ENCODE peak calls at places on chromosomes 6 and 20, in ten cellular contexts. One of them, this sample, is unnamed.

GRCh38 chr20:57895161-57895855 is 185.5 kb upstream of the PMEPA1 start:
- DNase-seq in NB4: no peak
- DNase-seq in A549: no peak
- DNase-seq in HCT116: no peak
- DNase-seq in uterus: no peak
- DNase-seq in endothelial cell of umbilical vein: no peak
- DNase-seq in IMR-90: no peak
- DNase-seq in heart left ventricle: no peak
- DNase-seq in prostate gland: no peak
- DNase-seq in transverse colon: no peak
- DNase-seq in this sample: no peak

GRCh38 chr6:11006060-11006459 is 38.0 kb downstream of the ELOVL2 start:
- DNase-seq in NB4: no peak
- DNase-seq in A549: no peak
- DNase-seq in HCT116: no peak
- DNase-seq in uterus: no peak
- DNase-seq in endothelial cell of umbilical vein: no peak
- DNase-seq in IMR-90: peak; percentile 66
- DNase-seq in heart left ventricle: no peak
- DNase-seq in prostate gland: no peak
- DNase-seq in transverse colon: no peak
- DNase-seq in this sample: no peak

GRCh38 chr6:34718867-34719441 is 22.4 kb upstream of the ILRUN start:
- DNase-seq in NB4: no peak
- DNase-seq in A549: no peak
- DNase-seq in HCT116: no peak
- DNase-seq in uterus: no peak
- DNase-seq in endothelial cell of umbilical vein: no peak
- DNase-seq in IMR-90: no peak
- DNase-seq in heart left ventricle: no peak
- DNase-seq in prostate gland: no peak
- DNase-seq in transverse colon: no peak
- DNase-seq in this sample: no peak

GRCh38 chr6:218153-219018 is 73.9 kb upstream of the DUSP22 start:
- DNase-seq in NB4: no peak
- DNase-seq in A549: no peak
- DNase-seq in HCT116: no peak
- DNase-seq in uterus: no peak
- DNase-seq in endothelial cell of umbilical vein: no peak
- DNase-seq in IMR-90: no peak
- DNase-seq in heart left ventricle: no peak
- DNase-seq in prostate gland: no peak
- DNase-seq in transverse colon: peak; percentile 22
- DNase-seq in this sample: no peak

GRCh38 chr20:62938105-62938888 is at the start of gene GID8:
- DNase-seq in NB4: peak; percentile 71
- DNase-seq in A549: peak; percentile 38
- DNase-seq in HCT116: no peak
- DNase-seq in uterus: no peak
- DNase-seq in endothelial cell of umbilical vein: peak; percentile 69
- DNase-seq in IMR-90: peak; percentile 33
- DNase-seq in heart left ventricle: peak; percentile 77
- DNase-seq in prostate gland: peak; percentile 22
- DNase-seq in transverse colon: peak; percentile 64
- DNase-seq in this sample: no peak

GRCh38 chr20:53643031-53643832 is 49.6 kb upstream of the ZNF217 start:
- DNase-seq in NB4: peak; percentile 97
- DNase-seq in A549: peak; percentile 82
- DNase-seq in HCT116: peak; percentile 57
- DNase-seq in uterus: no peak
- DNase-seq in endothelial cell of umbilical vein: peak; percentile 91
- DNase-seq in IMR-90: peak; percentile 80
- DNase-seq in heart left ventricle: no peak
- DNase-seq in prostate gland: peak; percentile 34
- DNase-seq in transverse colon: peak; percentile 74
- DNase-seq in this sample: peak; percentile 52

GRCh38 chr20:46757754-46758678 is 48.6 kb downstream of the SLC2A10 start:
- DNase-seq in NB4: peak; percentile 73
- DNase-seq in A549: peak; percentile 70
- DNase-seq in HCT116: peak; percentile 48
- DNase-seq in uterus: peak; percentile 55
- DNase-seq in endothelial cell of umbilical vein: peak; percentile 42
- DNase-seq in IMR-90: peak; percentile 60
- DNase-seq in heart left ventricle: no peak
- DNase-seq in prostate gland: peak; percentile 28
- DNase-seq in transverse colon: peak; percentile 51
- DNase-seq in this sample: peak; percentile 55

GRCh38 chr6:148851683-148852556 is 105.1 kb downstream of the UST start:
- DNase-seq in NB4: no peak
- DNase-seq in A549: no peak
- DNase-seq in HCT116: no peak
- DNase-seq in uterus: no peak
- DNase-seq in endothelial cell of umbilical vein: no peak
- DNase-seq in IMR-90: no peak
- DNase-seq in heart left ventricle: no peak
- DNase-seq in prostate gland: peak; percentile 20
- DNase-seq in transverse colon: no peak
- DNase-seq in this sample: no peak

GRCh38 chr20:62925420-62926228 is 681 bp downstream of the DIDO1 start:
- DNase-seq in NB4: peak; percentile 80
- DNase-seq in A549: no peak
- DNase-seq in HCT116: no peak
- DNase-seq in uterus: no peak
- DNase-seq in endothelial cell of umbilical vein: no peak
- DNase-seq in IMR-90: peak; percentile 16
- DNase-seq in heart left ventricle: peak; percentile 69
- DNase-seq in prostate gland: no peak
- DNase-seq in transverse colon: peak; percentile 54
- DNase-seq in this sample: no peak

GRCh38 chr6:113662688-113663333 is 194.3 kb upstream of the MARCKS start:
- DNase-seq in NB4: peak; percentile 12
- DNase-seq in A549: no peak
- DNase-seq in HCT116: no peak
- DNase-seq in uterus: no peak
- DNase-seq in endothelial cell of umbilical vein: no peak
- DNase-seq in IMR-90: no peak
- DNase-seq in heart left ventricle: no peak
- DNase-seq in prostate gland: no peak
- DNase-seq in transverse colon: no peak
- DNase-seq in this sample: no peak

GRCh38 chr6:32087574-32088486 is 21.3 kb downstream of the TNXB start:
- DNase-seq in NB4: peak; percentile 85
- DNase-seq in A549: peak; percentile 63
- DNase-seq in HCT116: peak; percentile 81
- DNase-seq in uterus: peak; percentile 95
- DNase-seq in endothelial cell of umbilical vein: peak; percentile 64
- DNase-seq in IMR-90: peak; percentile 46
- DNase-seq in heart left ventricle: peak; percentile 89
- DNase-seq in prostate gland: peak; percentile 73
- DNase-seq in transverse colon: peak; percentile 89
- DNase-seq in this sample: peak; percentile 66

GRCh38 chr6:63516186-63516944 is 55.9 kb upstream of the LOC128125822 start:
- DNase-seq in NB4: no peak
- DNase-seq in A549: no peak
- DNase-seq in HCT116: peak; percentile 83
- DNase-seq in uterus: no peak
- DNase-seq in endothelial cell of umbilical vein: no peak
- DNase-seq in IMR-90: no peak
- DNase-seq in heart left ventricle: no peak
- DNase-seq in prostate gland: peak; percentile 13
- DNase-seq in transverse colon: no peak
- DNase-seq in this sample: no peak

GRCh38 chr20:52150440-52151258 is 40.9 kb downstream of the ZFP64 start:
- DNase-seq in NB4: peak; percentile 67
- DNase-seq in A549: peak; percentile 65
- DNase-seq in HCT116: peak; percentile 33
- DNase-seq in uterus: no peak
- DNase-seq in endothelial cell of umbilical vein: peak; percentile 72
- DNase-seq in IMR-90: peak; percentile 58
- DNase-seq in heart left ventricle: no peak
- DNase-seq in prostate gland: peak; percentile 10
- DNase-seq in transverse colon: no peak
- DNase-seq in this sample: no peak

GRCh38 chr20:63177134-63177784 is 38.7 kb downstream of the YTHDF1 start:
- DNase-seq in NB4: no peak
- DNase-seq in A549: no peak
- DNase-seq in HCT116: no peak
- DNase-seq in uterus: no peak
- DNase-seq in endothelial cell of umbilical vein: no peak
- DNase-seq in IMR-90: no peak
- DNase-seq in heart left ventricle: no peak
- DNase-seq in prostate gland: no peak
- DNase-seq in transverse colon: no peak
- DNase-seq in this sample: no peak

DNA sequence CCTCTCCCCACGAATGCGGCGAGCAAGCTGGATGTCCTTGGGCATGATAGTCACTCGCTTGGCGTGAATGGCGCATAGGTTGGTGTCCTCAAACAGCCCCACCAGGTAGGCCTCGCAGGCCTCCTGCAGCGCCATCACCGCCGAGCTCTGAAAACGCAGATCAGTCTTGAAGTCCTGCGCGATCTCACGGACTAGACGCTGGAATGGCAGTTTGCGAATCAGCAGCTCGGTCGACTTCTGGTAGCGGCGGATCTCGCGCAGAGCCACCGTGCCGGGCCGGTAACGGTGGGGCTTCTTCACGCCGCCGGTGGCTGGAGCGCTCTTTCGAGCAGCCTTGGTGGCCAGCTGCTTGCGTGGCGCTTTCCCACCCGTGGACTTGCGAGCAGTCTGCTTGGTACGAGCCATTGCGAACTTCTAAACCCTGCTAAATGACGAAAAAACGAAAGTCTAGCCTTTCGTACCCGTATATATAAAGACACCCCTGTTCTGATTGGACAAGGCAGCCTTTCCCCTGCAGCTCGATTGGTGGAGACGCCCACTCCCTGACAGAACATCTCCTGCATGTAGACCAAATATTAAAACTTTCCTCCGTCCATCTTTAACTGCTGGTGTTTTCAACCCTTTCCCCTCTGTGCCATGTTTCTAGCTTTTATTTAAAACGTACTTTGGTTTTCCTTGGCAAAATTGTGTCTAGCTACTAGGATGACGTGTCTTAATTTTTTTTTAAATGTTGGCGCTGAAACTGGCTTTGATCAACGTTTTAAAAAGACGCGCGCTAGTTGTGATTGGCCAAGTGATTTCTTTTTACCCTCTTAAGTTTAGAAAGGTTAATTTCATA is 109.8 kb downstream of the HFE start:
- DNase-seq in NB4: peak; percentile 97
- DNase-seq in A549: no peak
- DNase-seq in HCT116: peak; percentile 75
- DNase-seq in uterus: peak; percentile 66
- DNase-seq in endothelial cell of umbilical vein: peak; percentile 96
- DNase-seq in IMR-90: peak; percentile 95
- DNase-seq in heart left ventricle: peak; percentile 79
- DNase-seq in prostate gland: peak; percentile 91
- DNase-seq in transverse colon: peak; percentile 84
- DNase-seq in this sample: no peak
- TF ChIP-seq POLR2A in NB4: peak; percentile 97
- TF ChIP-seq POLR2A in A549: no peak
- TF ChIP-seq POLR2A in HCT116: peak; percentile 92
- TF ChIP-seq POLR2A in uterus: peak; percentile 69
- TF ChIP-seq POLR2A in endothelial cell of umbilical vein: peak; percentile 97
- TF ChIP-seq POLR2A in IMR-90: peak; percentile 97
- TF ChIP-seq POLR2A in heart left ventricle: no peak
- TF ChIP-seq POLR2A in prostate gland: peak; percentile 77
- TF ChIP-seq POLR2A in transverse colon: peak; percentile 91
- TF ChIP-seq POLR2A in this sample: peak; percentile 99

GRCh38 chr6:7725849-7726415 is at the start of gene BMP6:
- DNase-seq in NB4: peak; percentile 76
- DNase-seq in A549: peak; percentile 93
- DNase-seq in HCT116: peak; percentile 71
- DNase-seq in uterus: peak; percentile 87
- DNase-seq in endothelial cell of umbilical vein: peak; percentile 95
- DNase-seq in IMR-90: peak; percentile 79
- DNase-seq in heart left ventricle: peak; percentile 91
- DNase-seq in prostate gland: peak; percentile 85
- DNase-seq in transverse colon: peak; percentile 88
- DNase-seq in this sample: peak; percentile 74
- TF ChIP-seq POLR2A in NB4: no peak
- TF ChIP-seq POLR2A in A549: peak; percentile 61
- TF ChIP-seq POLR2A in HCT116: no peak
- TF ChIP-seq POLR2A in uterus: peak; percentile 26
- TF ChIP-seq POLR2A in endothelial cell of umbilical vein: peak; percentile 99
- TF ChIP-seq POLR2A in IMR-90: no peak
- TF ChIP-seq POLR2A in heart left ventricle: no peak
- TF ChIP-seq POLR2A in prostate gland: peak; percentile 57
- TF ChIP-seq POLR2A in transverse colon: no peak
- TF ChIP-seq POLR2A in this sample: no peak

GRCh38 chr6:43807228-43808061 is 37.4 kb downstream of the VEGFA start:
- DNase-seq in NB4: peak; percentile 97
- DNase-seq in A549: no peak
- DNase-seq in HCT116: no peak
- DNase-seq in uterus: no peak
- DNase-seq in endothelial cell of umbilical vein: no peak
- DNase-seq in IMR-90: peak; percentile 71
- DNase-seq in heart left ventricle: no peak
- DNase-seq in prostate gland: no peak
- DNase-seq in transverse colon: no peak
- DNase-seq in this sample: no peak

GRCh38 chr6:43806758-43807227 is 36.8 kb downstream of the VEGFA start:
- DNase-seq in NB4: no peak
- DNase-seq in A549: no peak
- DNase-seq in HCT116: no peak
- DNase-seq in uterus: no peak
- DNase-seq in endothelial cell of umbilical vein: no peak
- DNase-seq in IMR-90: no peak
- DNase-seq in heart left ventricle: no peak
- DNase-seq in prostate gland: no peak
- DNase-seq in transverse colon: no peak
- DNase-seq in this sample: no peak

GRCh38 chr6:43804550-43805223 is 34.7 kb downstream of the VEGFA start:
- DNase-seq in NB4: no peak
- DNase-seq in A549: no peak
- DNase-seq in HCT116: no peak
- DNase-seq in uterus: no peak
- DNase-seq in endothelial cell of umbilical vein: no peak
- DNase-seq in IMR-90: no peak
- DNase-seq in heart left ventricle: no peak
- DNase-seq in prostate gland: no peak
- DNase-seq in transverse colon: peak; percentile 81
- DNase-seq in this sample: no peak

GRCh38 chr6:43805695-43806040 is 35.7 kb downstream of the VEGFA start:
- DNase-seq in NB4: no peak
- DNase-seq in A549: no peak
- DNase-seq in HCT116: no peak
- DNase-seq in uterus: no peak
- DNase-seq in endothelial cell of umbilical vein: no peak
- DNase-seq in IMR-90: no peak
- DNase-seq in heart left ventricle: no peak
- DNase-seq in prostate gland: no peak
- DNase-seq in transverse colon: no peak
- DNase-seq in this sample: no peak

GRCh38 chr6:43806041-43806757 is 36.2 kb downstream of the VEGFA start:
- DNase-seq in NB4: no peak
- DNase-seq in A549: no peak
- DNase-seq in HCT116: no peak
- DNase-seq in uterus: no peak
- DNase-seq in endothelial cell of umbilical vein: no peak
- DNase-seq in IMR-90: no peak
- DNase-seq in heart left ventricle: no peak
- DNase-seq in prostate gland: no peak
- DNase-seq in transverse colon: peak; percentile 82
- DNase-seq in this sample: no peak
- TF ChIP-seq POLR2A in NB4: no peak
- TF ChIP-seq POLR2A in A549: no peak
- TF ChIP-seq POLR2A in HCT116: no peak
- TF ChIP-seq POLR2A in uterus: no peak
- TF ChIP-seq POLR2A in endothelial cell of umbilical vein: no peak
- TF ChIP-seq POLR2A in IMR-90: no peak
- TF ChIP-seq POLR2A in heart left ventricle: no peak
- TF ChIP-seq POLR2A in prostate gland: no peak
- TF ChIP-seq POLR2A in transverse colon: peak; percentile 71
- TF ChIP-seq POLR2A in this sample: no peak

GRCh38 chr6:33424855-33425667 is 5.2 kb downstream of the SYNGAP1 start:
- DNase-seq in NB4: no peak
- DNase-seq in A549: no peak
- DNase-seq in HCT116: no peak
- DNase-seq in uterus: peak; percentile 57
- DNase-seq in endothelial cell of umbilical vein: no peak
- DNase-seq in IMR-90: no peak
- DNase-seq in heart left ventricle: no peak
- DNase-seq in prostate gland: no peak
- DNase-seq in transverse colon: no peak
- DNase-seq in this sample: no peak
- TF ChIP-seq POLR2A in NB4: no peak
- TF ChIP-seq POLR2A in A549: no peak
- TF ChIP-seq POLR2A in HCT116: no peak
- TF ChIP-seq POLR2A in uterus: no peak
- TF ChIP-seq POLR2A in endothelial cell of umbilical vein: no peak
- TF ChIP-seq POLR2A in IMR-90: no peak
- TF ChIP-seq POLR2A in heart left ventricle: no peak
- TF ChIP-seq POLR2A in prostate gland: peak; percentile 57
- TF ChIP-seq POLR2A in transverse colon: no peak
- TF ChIP-seq POLR2A in this sample: no peak